ENCODE peak calls at places on chromosomes 7 and 10, in four cellular contexts. N, V, R and D are unnamed samples.
A peak's percentile ranks its signal among the peaks of the same experiment; 100 is the strongest.

GRCh38 chr7:39069046-39069445 is 91.3 kb downstream of the POU6F2 start:
- DNase-seq in N (no peak), V (no peak), R (no peak), D (no peak)

GRCh38 chr7:95772771-95773581 is 622 bp downstream of the DYNC1I1 start:
- DNase-seq in N (no peak), V (no peak), R (no peak), D (no peak)

GRCh38 chr10:1309969-1310789 is 254.0 kb downstream of the WDR37 start:
- DNase-seq in N (no peak), V (no peak), R (no peak), D (no peak)

GRCh38 chr7:150382123-150382843 is 3.2 kb downstream of the ZNF775 start:
- DNase-seq in N (no peak), V (no peak), R (no peak), D (no peak)

GRCh38 chr7:47786557-47787248 is 161.6 kb downstream of the PKD1L1 start:
- DNase-seq in N (no peak), V (no peak), R (peak; percentile 97), D (peak; percentile 42)

GRCh38 chr10:103646304-103646703 is 152.8 kb downstream of the NEURL1 start:
- DNase-seq in N (no peak), V (no peak), R (no peak), D (no peak)

GRCh38 chr7:9939171-9939570 is 1034.5 kb upstream of the PHF14 start:
- DNase-seq in N (no peak), V (peak; percentile 1), R (no peak), D (no peak)

GRCh38 chr7:135763261-135763660 is 14.6 kb upstream of the FAM180A start:
- DNase-seq in N (no peak), V (no peak), R (no peak), D (no peak)

GRCh38 chr7:28830831-28831230 is 127.3 kb downstream of the TRIL start:
- DNase-seq in N (no peak), V (no peak), R (no peak), D (no peak)

GRCh38 chr7:98056580-98056979 is 50.1 kb upstream of the LMTK2 start:
- DNase-seq in N (no peak), V (no peak), R (no peak), D (no peak)

GRCh38 chr10:133278577-133279265 is 2.1 kb upstream of the ADAM8 start:
- DNase-seq in N (no peak), V (peak; percentile 86), R (peak; percentile 72), D (no peak)

GRCh38 chr10:63522129-63522687 is 1.0 kb downstream of the REEP3 start:
- DNase-seq in N (no peak), V (no peak), R (no peak), D (no peak)

GRCh38 chr10:18516851-18517250 is 134.5 kb downstream of the NSUN6 start:
- DNase-seq in N (no peak), V (no peak), R (no peak), D (no peak)

GRCh38 chr7:152640829-152641228 is 35.1 kb downstream of the XRCC2 start:
- DNase-seq in N (no peak), V (no peak), R (no peak), D (no peak)

GRCh38 chr10:21069278-21069677 is 172.2 kb upstream of the NEBL start:
- DNase-seq in N (no peak), V (no peak), R (no peak), D (no peak)

GRCh38 chr10:43782814-43783213 is 134.1 kb upstream of the ZNF32 start:
- DNase-seq in N (no peak), V (no peak), R (no peak), D (no peak)

DNA sequence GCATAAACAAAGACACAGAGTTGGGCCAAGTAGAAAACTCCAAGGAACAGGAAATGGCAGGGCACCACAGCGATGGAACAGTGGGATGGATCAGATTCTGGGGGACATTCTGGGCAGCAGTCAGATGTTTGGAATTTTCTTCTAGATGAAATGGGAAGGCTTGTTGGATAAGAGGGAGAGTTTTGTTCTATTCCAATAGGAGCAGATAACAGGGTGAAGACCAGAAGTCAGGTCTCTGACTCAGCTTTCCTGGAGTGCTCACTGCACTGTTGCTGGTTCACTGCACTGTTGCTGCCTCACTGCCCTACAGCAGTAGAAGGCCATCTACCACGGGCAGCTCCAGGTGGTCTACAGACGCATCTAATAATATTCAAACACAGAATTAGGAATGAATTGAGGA is 135.6 kb downstream of the ATE1 start:
- DNase-seq in N (no peak), V (peak; percentile 3), R (no peak), D (no peak)
- TF ChIP-seq SP1 in N (no peak), V (no peak), R (no peak), D (no peak)

DNA sequence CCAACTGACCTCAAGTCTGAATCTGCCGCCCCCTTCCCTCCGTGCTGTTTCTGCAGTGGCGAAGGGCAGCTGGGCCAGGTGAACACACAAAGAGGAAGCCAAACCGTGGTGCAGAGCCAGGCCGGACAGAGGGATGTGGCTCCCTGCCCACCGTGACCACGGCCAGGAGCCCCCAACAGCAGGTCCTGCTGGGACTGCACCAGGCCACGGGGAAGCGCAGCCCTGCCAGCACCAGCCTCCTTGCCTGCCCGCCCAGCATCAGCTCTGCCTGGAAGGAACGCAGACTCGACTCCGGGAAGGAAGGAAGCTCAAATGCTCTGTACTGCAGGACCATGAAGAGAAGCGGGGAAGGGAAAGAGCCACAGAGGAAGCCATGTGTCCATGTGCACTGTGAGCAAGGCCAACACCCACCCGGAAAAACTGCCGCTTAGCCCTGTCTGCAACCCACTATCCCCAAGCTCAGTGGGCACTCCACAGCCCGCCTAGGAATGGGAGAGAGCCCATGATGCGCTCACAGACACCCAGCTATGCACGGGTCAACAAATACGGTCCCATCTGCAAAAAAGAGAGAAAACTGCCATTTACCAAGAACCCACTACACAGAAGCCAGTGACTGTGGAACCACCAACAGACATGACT is 19.0 kb downstream of the GPER1 start:
- DNase-seq in N (no peak), V (no peak), R (no peak), D (no peak)
- TF ChIP-seq FOXK2 in N (no peak), V (no peak), R (no peak), D (no peak)

GRCh38 chr7:33986951-33987948 is 81.9 kb downstream of the BMPER start:
- DNase-seq in N (no peak), V (peak; percentile 2), R (peak; percentile 27), D (no peak)
- TF ChIP-seq SP1 in N (no peak), V (no peak), R (no peak), D (no peak)

DNA sequence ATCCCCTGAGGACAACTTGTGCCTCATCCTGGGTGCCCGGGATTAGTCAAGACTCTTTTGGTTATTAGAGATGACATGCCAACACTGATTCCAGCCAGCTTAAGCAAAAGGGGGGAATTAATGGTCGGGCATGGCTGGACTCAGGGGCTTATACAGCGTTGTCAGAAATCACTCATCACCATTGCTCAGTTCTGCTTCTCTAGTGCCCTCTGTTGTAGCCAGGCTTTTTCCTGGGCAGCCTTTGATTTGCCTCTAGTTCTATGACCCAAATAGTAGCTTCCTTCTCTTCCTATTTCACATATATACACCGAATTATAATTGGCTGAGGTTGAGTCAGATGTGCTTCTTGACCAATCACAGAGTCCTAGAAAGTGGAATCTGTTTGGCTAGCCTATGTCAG is 192.0 kb upstream of the HABP2 start:
- DNase-seq in N (no peak), V (no peak), R (no peak), D (no peak)
- TF ChIP-seq FOXK2 in N (no peak), V (no peak), R (no peak), D (no peak)

DNA sequence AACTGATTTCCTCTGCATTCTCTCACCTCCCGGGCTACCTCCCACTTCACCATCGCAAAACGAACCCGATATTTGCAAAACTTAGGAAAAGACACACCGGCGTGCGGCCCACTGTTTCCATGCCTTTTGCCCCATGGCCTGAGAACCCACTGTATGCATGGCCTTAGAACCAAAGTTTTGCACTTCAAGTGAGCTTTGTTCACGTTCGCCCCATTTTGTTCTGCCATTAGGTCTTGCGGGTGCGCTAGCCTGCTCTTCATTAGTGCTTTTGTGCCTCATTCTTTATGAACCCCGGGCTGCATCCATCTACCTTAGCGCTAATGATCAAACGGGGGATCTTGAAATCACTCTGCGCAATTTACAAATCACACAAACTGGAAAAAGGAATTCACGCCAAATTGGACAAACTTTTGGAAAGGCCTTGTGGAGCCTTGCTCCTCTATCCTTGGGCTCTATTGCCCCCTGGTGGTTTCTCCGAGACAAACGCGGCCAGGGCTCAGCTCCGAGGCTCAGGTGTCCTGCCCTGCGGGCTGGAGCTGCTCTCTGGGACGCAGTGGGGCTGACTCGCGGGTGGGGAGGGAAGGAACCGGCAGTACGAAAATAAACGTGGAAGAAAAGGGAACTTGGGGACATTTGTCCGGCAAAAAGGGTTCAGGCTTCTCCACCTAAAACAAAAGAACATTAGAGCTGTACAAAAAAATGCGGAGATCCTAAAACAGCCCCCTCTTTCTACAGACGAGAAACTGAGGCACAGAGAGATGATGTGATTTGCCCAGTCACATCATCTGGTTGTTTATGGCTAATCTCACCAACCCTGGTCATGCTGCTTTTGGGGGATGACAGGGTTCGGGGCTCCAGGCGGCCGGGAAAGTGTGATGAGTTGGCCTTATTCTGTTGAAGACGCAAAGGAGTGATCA is 300.4 kb upstream of the NFE2L3 start:
- DNase-seq in N (no peak), V (peak; percentile 89), R (peak; percentile 46), D (peak; percentile 70)
- TF ChIP-seq SP1 in N (no peak), V (no peak), R (no peak), D (no peak)

DNA sequence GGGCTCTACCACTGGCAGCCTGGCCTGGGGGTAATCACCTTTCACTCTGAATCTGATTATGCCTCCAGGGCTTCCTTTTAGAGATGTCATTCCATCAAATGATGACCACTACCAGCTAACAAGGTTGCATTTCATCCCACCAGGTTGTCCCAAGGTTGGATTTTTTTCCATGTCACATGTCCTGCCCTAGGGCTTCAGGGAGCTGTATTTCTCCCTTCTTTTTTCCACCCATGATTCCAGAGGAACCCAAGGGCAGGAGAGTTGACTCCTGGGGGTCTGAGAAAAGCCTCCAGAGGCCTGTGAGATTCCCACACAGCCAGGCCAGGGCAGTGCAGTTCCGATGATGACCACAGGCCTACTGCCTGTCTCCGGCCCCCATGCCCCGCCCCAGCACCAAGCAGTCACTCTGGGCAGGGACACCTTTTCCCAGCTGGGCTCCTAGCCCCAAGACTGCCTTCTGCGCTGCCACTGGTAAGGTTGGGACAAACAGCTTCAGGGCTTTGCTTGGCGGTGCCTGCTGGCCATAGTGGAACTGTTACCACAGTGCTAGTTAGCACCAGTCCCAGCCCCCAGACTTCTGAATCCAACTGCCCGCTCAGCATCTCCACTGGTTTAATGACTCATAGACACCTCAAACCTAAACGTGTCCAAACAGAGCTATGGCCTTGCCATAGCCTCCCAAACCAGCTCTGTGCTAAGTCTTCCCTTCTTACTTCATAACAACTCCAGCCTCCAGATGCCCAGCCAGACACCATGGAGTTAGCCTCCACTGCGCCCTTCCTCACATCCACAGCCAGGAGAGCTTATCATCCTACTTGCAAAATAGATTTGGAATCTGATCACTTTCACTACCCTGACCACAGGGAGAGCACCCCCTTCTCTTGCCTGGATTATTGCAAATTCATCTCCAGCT is 133.7 kb downstream of the ARHGAP22 start:
- DNase-seq in N (no peak), V (peak; percentile 75), R (no peak), D (peak; percentile 36)
- TF ChIP-seq FOXK2 in N (no peak), V (no peak), R (no peak), D (no peak)

DNA sequence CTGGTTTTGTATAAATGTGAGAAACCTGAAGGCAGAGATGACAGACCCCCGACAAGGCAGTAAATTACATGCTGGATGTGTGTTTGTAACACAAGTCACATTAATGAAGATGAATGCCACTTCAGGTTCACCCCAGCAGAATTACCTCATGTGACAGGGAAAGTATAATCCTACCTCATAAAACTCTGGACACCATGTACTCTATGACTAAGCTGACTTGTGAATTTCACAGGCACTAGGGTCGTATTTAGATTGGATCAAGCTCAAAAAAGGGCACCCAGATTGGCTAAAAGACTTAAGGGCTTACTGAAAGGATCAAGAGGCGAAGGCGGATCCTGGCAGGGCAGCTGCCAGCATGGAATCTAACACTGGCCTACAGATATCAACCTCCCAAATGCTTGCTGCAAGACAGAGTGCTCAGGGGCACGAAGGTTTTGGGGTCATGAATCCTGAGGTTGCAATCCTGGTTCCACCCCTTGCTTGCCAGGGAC is 161.4 kb downstream of the PIP4K2A start:
- DNase-seq in N (no peak), V (no peak), R (no peak), D (peak; percentile 65)
- TF ChIP-seq SP1 in N (no peak), V (no peak), R (no peak), D (no peak)